ENCODE peak calls at places on chromosomes 4 and X, in four cellular contexts. X, J, L and B are unnamed samples.

GRCh38 chr4:177301127-177301639 is 8.5 kb upstream of the NEIL3 start:
- DNase-seq in L (no peak), X (no peak), J (no peak), B (no peak)

GRCh38 chrX:47707031-47707780 is 48.2 kb upstream of the UXT start:
- DNase-seq in L (no peak), X (no peak), J (peak; percentile 17), B (peak; percentile 41)

GRCh38 chrX:13952581-13952980 is 77.1 kb downstream of the GEMIN8 start:
- DNase-seq in X (no peak), J (no peak), L (no peak), B (no peak)

GRCh38 chrX:53239474-53239873 is 14.5 kb upstream of the KDM5C start:
- DNase-seq in J (no peak), X (no peak), L (no peak), B (no peak)

GRCh38 chrX:115560211-115560977 is 580 bp upstream of the PLS3 start:
- DNase-seq in L (no peak), X (no peak), J (peak; percentile 69), B (no peak)

GRCh38 chrX:43813898-43814297 is 68.4 kb downstream of the MAOB start:
- DNase-seq in L (no peak), J (peak; percentile 14), X (peak; percentile 30), B (no peak)

GRCh38 chrX:22246620-22247019 is 26.1 kb upstream of the CBLL2 start:
- DNase-seq in X (no peak), L (peak; percentile 10), J (no peak), B (peak; percentile 52)

GRCh38 chr4:122874194-122874593 is 47.6 kb downstream of the FGF2 start:
- DNase-seq in L (peak; percentile 66), J (peak; percentile 93), X (no peak), B (peak; percentile 86)

GRCh38 chrX:21657318-21658151 is 595 bp downstream of the KLHL34 start:
- DNase-seq in X (no peak), J (no peak), L (no peak), B (no peak)

GRCh38 chr4:28827866-28828265 is 1892.3 kb upstream of the PCDH7 start:
- DNase-seq in L (no peak), X (no peak), J (no peak), B (no peak)

GRCh38 chr4:40514409-40515025 is 115.1 kb downstream of the RBM47 start:
- DNase-seq in L (no peak), X (no peak), J (no peak), B (no peak)
- H3K4me3 ChIP-seq in L (no peak overlapping the region), X (no peak overlapping the region), J (no peak overlapping the region), B (no peak overlapping the region)

GRCh38 chrX:152912121-152912520 is 14.3 kb downstream of the ZNF185 start:
- DNase-seq in J (no peak), L (no peak), X (peak; percentile 34), B (no peak)

GRCh38 chrX:152913915-152914314 is 16.0 kb downstream of the ZNF185 start:
- DNase-seq in X (no peak), J (no peak), L (no peak), B (no peak)

GRCh38 chrX:152912641-152913040 is 14.8 kb downstream of the ZNF185 start:
- DNase-seq in X (no peak), L (no peak), J (no peak), B (no peak)

GRCh38 chrX:152915541-152916241 is 17.8 kb downstream of the ZNF185 start:
- DNase-seq in L (no peak), X (peak; percentile 44), J (peak; percentile 33), B (no peak)

GRCh38 chrX:152913354-152913753 is 15.5 kb downstream of the ZNF185 start:
- DNase-seq in X (no peak), L (no peak), J (no peak), B (no peak)
- TF ChIP-seq CTCF in X (no peak), L (no peak), J (no peak), B (no peak)

DNA sequence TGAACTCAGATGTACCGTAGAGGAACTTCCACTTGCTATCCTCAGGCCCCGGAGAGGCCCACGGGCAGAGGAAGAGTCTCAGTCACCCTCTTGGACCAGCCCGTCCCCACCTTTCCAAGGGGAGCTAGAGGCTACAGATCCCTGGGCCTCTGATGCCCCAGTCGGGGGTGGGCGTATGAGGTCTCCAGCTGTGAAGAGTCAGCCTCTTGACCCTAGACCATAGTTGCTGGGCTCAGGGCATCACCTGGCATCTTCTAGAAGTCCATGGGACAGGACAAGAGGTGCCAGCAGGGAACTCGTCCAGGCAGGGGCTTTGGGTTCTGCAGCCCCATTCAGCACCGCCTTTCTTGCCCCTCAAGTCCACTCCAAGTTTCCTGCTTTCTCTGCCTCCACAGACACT is 11.6 kb downstream of the SASH3 start:
- DNase-seq in X (no peak), L (no peak), J (no peak), B (no peak)
- H3K4me3 ChIP-seq in X (no peak overlapping the region), L (no peak overlapping the region), J (no peak overlapping the region), B (no peak overlapping the region)

GRCh38 chrX:82081027-82081426 is 879.1 kb downstream of the SH3BGRL start:
- DNase-seq in L (no peak), J (no peak), X (peak; percentile 15), B (no peak)
- TF ChIP-seq CTCF in L (no peak), J (no peak), X (no peak), B (no peak)

DNA sequence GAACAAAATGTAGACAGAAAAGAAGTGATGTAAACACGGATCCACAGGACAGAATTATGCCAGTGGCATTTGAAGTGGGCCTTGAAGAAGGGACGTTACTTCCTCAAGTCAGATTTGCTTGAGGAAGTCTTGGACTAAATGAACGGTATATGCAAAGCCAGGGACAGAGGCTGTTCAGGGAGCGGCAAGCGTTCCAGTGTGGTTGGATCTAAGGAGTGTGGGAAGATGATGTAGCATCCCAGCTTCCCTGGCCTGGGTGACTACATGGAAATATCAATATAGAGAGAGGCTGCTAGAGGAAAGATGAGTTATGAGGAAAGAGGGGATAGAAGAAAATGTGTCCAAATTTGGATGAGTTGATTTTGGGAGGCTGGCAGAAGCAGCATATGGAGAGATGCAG is 432.5 kb upstream of the TENM3 start:
- DNase-seq in X (no peak), L (no peak), J (no peak), B (no peak)
- H3K4me3 ChIP-seq in X (no peak overlapping the region), L (no peak overlapping the region), J (no peak overlapping the region), B (no peak overlapping the region)